ENCODE peak calls at places on chromosomes 1 and 21, in five cellular contexts. Z is PC-9, D is coronary artery, A is left ventricle myocardium inferior, P is neuronal stem cell. O is an unnamed sample.

GRCh38 chr1:93631626-93632365 is 49.8 kb downstream of the BCAR3 start:
- DNase-seq in Z (peak), D (no peak), A (no peak), P (no peak), O (no peak)

GRCh38 chr1:150546294-150546937 is 2.8 kb upstream of the ADAMTSL4 start:
- DNase-seq in Z (no peak), D (no peak), A (no peak), P (no peak), O (no peak)

GRCh38 chr1:171267391-171267790 is 19.1 kb downstream of the FMO1 start:
- DNase-seq in Z (no peak), D (no peak), A (no peak), P (no peak), O (no peak)

GRCh38 chr1:106447466-106447865 is 609.0 kb upstream of the PRMT6 start:
- DNase-seq in Z (no peak), D (no peak), A (no peak), P (no peak), O (no peak)

GRCh38 chr1:241985787-241986186 is 13.1 kb downstream of the MAP1LC3C start:
- DNase-seq in Z (no peak), D (no peak), A (no peak), P (peak), O (no peak)

GRCh38 chr1:94769551-94769950 is 50.6 kb upstream of the SLC44A3 start:
- DNase-seq in Z (peak), D (no peak), A (no peak), P (no peak), O (no peak)

GRCh38 chr1:92953491-92953890 is 7.8 kb downstream of the DIPK1A start:
- DNase-seq in Z (no peak), D (no peak), A (no peak), P (no peak), O (no peak)

GRCh38 chr1:52603680-52604501 is 1.7 kb downstream of the GPX7 start:
- DNase-seq in Z (peak), D (no peak), A (no peak), P (no peak), O (no peak)

GRCh38 chr1:240522122-240522822 is 89.7 kb downstream of the GREM2 start:
- DNase-seq in Z (no peak), D (no peak), A (no peak), P (no peak), O (no peak)

GRCh38 chr1:164786980-164787833 is 228.2 kb downstream of the PBX1 start:
- DNase-seq in Z (peak), D (peak), A (peak), P (peak), O (peak)

GRCh38 chr21:14900611-14901010 is 164.2 kb downstream of the NRIP1 start:
- DNase-seq in Z (no peak), D (no peak), A (no peak), P (no peak), O (no peak)

GRCh38 chr1:3746389-3746783 is 5.9 kb upstream of the CCDC27 start:
- DNase-seq in Z (no peak), D (no peak), A (no peak), P (no peak), O (no peak)

GRCh38 chr1:21262282-21263051 is 27.8 kb downstream of the ECE1 start:
- DNase-seq in Z (no peak), D (peak), A (peak), P (no peak), O (peak)

GRCh38 chr1:54681396-54681795 is 34.3 kb upstream of the TTC4 start:
- DNase-seq in Z (peak), D (no peak), A (no peak), P (no peak), O (no peak)

DNA sequence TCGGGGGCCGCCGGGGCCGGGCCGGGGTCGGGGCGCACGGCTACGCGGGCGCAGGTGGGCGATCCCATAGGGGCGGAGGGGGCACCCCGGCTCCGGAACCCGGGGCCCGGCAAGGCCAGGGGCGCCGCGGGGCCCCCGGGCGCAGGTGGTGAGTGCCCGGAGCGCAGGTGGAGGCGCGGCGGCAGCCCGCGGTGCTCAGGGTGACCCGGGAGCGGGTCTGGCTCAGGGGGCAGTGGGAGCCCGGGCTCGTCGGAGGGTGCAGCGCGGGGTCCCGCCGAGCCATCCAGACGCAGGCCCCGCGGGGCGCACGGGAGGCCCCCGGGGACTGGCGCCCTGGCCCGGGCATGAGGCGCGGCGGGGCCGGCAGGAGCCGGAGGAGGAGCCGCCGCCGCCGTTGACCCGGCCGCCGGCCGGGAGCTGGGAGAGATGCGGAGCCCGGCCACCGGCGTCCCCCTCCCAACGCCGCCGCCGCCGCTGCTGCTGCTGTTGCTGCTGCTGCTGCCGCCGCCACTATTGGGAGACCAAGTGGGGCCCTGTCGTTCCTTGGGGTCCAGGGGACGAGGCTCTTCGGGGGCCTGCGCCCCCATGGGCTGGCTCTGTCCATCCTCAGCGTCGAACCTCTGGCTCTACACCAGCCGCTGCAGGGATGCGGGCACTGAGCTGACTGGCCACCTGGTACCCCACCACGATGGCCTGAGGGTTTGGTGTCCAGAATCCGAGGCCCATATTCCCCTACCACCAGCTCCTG is 489 bp downstream of the CELSR2 start:
- DNase-seq in Z (no peak), D (peak), A (no peak), P (no peak), O (no peak)
- H3K4me3 ChIP-seq in Z (peak), D (peak), A (peak), P (peak), O (peak)

GRCh38 chr1:201457508-201457960 is 11.5 kb downstream of the PHLDA3 start:
- DNase-seq in Z (no peak), D (no peak), A (no peak), P (no peak), O (no peak)
- H3K27ac ChIP-seq in Z (peak), D (peak), A (peak), P (no peak), O (peak)

DNA sequence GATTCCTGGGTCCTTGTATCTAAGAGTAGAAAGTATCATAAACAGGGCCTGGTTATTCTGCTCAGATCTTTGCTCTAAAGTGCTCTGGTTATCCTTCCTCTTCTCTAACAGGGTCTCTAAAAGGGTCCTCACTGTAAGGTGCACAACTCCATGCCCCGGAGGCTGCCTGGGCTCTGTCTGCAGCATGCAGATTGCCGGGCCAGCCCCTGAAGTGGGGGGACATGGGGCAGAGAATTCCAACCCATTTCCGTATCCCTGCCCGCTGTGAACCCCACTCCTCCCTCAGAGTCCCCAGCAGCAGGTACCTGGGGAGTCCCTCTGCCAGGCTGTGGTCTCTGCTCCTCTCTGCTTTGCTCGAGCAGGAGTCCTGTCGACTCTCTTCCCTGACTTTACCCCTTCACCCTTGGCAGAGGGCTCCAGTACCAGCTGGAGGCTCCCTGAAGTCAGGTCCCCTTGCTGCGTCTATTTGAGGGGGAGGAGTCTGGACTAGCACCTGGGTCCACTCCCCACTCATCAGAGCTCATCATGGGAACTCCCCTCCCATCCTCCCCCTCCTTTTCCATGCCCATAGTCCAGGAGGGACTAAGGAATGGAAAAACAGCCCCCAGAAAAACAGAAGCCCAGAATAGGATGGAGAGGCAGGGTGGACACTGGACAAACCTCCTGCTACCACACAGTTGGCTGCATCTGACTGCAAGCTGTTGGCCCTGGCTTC is 12.1 kb downstream of the BLACAT1 start:
- DNase-seq in Z (no peak), D (no peak), A (no peak), P (no peak), O (no peak)
- H3K4me3 ChIP-seq in Z (no peak), D (no peak), A (no peak), P (no peak), O (peak)

GRCh38 chr1:44594353-44594752 is 79.9 kb downstream of the TMEM53 start:
- DNase-seq in Z (no peak), D (no peak), A (no peak), P (no peak), O (no peak)
- H3K27ac ChIP-seq in Z (no peak), D (no peak), A (no peak), P (no peak), O (peak)

DNA sequence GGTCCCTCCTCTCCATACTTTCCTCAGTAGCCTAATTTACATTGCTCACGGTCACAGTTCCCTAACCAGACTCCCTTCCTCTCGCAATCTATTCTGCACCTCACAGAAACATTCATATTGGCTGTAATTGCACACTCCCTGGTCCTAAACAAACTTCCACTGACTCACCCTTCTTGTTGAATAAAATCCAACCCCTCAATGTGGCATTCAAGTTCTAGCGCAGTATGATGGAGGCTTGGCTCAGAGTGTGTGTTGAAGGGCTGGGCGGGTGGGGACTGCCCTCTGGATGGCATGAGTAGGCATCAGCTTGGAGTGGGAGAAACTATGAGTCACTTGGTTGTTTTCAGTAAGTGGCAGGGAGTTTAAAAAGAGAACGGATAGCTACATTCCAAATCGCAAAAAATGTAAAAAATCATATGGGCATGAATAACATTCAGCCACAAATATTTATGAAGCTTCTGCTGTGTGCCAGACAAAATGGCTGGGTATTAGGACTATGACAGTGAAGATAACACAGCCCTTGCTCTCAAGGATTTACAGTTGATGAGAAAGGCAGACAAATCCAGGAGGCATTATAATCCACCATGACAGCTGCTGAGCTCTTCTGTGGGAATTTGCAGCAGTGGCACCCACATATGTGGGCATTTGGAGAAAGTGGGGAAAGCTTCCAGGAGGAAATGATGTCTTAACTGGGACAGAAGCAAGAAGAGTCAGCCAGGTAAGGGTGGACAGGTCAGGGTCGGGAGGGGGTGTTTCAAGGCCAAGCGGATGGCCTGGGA is 42.2 kb upstream of the LYST start:
- DNase-seq in Z (peak), D (peak), A (no peak), P (no peak), O (no peak)
- H3K4me3 ChIP-seq in Z (peak), D (peak), A (no peak), P (no peak), O (no peak)

DNA sequence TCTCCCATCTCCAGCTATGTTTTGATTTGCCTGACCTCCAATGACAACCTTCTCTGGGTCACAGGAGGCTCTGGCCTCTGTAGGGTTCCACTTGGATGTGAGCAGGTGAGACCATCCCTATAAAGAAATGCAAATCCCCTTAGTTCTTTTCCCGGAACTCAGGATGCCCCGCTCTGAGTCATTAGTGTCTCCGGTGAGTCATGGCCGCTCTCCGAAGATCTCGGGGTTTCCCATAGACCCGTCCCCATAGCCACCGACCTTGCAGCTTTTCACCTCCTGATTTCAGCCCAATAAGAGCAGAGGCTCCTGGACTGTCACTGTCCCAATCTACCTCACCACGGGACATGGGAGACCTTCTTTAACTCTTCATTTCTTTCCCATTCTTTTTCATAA is 98.2 kb downstream of the PGBD5 start:
- DNase-seq in Z (no peak), D (no peak), A (no peak), P (no peak), O (no peak)
- H3K27ac ChIP-seq in Z (peak), D (no peak), A (no peak), P (no peak), O (no peak)

GRCh38 chr1:246771366-246771765 is 47.2 kb downstream of the SCCPDH start:
- DNase-seq in Z (no peak), D (no peak), A (no peak), P (no peak), O (no peak)

GRCh38 chr1:246769306-246769705 is 45.1 kb downstream of the SCCPDH start:
- DNase-seq in Z (no peak), D (no peak), A (peak), P (no peak), O (no peak)

GRCh38 chr1:246772686-246773085 is 48.5 kb downstream of the SCCPDH start:
- DNase-seq in Z (no peak), D (no peak), A (no peak), P (no peak), O (no peak)

GRCh38 chr1:246765521-246765920 is 41.3 kb downstream of the SCCPDH start:
- DNase-seq in Z (no peak), D (no peak), A (no peak), P (no peak), O (no peak)

DNA sequence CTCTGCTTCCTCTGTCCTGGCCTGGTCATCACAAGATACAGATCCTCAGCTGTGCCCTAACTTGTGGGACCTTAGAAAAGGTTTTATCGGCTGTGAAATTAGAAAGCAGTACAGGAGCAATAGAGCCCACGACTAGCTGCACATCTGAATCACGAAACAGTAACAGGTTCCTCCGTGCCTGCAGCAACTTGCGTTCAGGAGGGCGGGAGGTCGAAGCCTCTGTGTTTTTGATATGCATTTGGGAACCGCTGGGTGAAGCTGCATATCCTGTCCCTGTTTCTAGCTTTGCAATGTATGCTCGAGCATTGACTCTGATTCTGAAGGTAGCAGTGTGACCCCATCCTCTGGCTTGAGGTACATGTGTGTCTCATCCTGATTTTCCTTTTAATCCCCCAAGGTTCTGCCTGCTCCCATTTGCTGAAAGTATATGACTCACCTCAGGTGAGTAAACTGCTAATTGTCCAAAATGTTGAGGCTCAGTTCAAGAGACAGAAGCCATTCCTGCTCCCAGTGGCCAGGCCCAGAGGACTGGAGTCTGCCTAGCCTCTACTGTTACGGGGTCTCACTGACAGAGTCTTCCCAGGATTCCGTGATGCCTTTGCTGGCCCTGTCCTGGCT is 44.3 kb downstream of the SCCPDH start:
- DNase-seq in Z (no peak), D (no peak), A (no peak), P (no peak), O (no peak)
- H3K4me3 ChIP-seq in Z (no peak), D (no peak), A (no peak), P (no peak), O (no peak)

GRCh38 chr1:153368477-153368876 is 6.9 kb downstream of the S100A12 start:
- DNase-seq in Z (no peak), D (no peak), A (no peak), P (no peak), O (no peak)

GRCh38 chr1:153371231-153371630 is 4.2 kb downstream of the S100A12 start:
- DNase-seq in Z (peak), D (peak), A (no peak), P (no peak), O (no peak)

GRCh38 chr1:153375511-153375910 is at the start of gene S100A12:
- DNase-seq in Z (peak), D (peak), A (no peak), P (no peak), O (no peak)

GRCh38 chr1:153379591-153379990 is 4.2 kb upstream of the S100A12 start:
- DNase-seq in Z (no peak), D (peak), A (no peak), P (no peak), O (no peak)

DNA sequence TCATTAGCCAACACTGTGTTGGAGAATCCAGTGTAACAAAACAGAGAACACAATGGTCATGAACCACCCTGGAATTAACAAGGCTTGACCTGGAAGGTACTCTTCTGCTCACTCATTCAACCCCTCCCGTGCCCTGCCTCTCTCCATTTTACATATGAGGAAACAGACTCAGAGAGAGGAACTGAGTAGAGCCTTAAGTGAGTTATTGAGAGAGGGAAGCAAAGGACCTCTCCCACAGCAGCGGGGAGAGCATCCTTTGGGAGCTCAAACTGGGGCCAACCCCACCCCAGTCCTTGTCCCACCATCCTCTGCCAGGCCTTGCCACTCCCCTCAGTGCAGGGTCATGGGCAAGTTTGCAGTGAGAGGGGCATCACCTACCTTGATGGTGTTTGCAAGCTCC is 1.3 kb downstream of the S100A12 start:
- DNase-seq in Z (no peak), D (peak), A (no peak), P (no peak), O (no peak)
- H3K27ac ChIP-seq in Z (no peak), D (no peak), A (no peak), P (no peak), O (no peak)

DNA sequence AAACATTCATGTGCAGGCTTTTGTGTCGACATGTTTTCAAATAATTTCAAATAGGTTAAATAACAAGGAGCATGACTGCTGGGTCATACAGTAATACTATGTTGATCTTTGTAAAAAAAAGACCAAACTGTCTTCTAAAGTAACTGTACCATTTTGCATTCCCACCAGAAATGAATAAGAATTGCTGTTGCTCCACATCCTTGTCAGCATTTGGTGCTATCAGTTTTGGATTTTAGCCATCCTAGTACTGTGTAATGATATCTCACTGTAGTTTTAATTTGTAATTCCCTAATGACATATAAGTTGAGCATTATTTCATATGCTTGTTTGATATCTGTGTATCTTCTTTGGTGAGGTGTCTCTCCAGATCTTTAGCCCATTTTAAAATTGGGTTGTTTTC is 11.6 kb downstream of the UROD start:
- DNase-seq in Z (no peak), D (no peak), A (no peak), P (no peak), O (no peak)
- H3K4me3 ChIP-seq in Z (no peak), D (no peak), A (no peak), P (no peak), O (no peak)